ENCODE peak calls at places on chromosomes 4 and X, in nine cellular contexts. One of them, this sample, is unnamed.
A peak's percentile ranks its signal among the peaks of the same experiment; 100 is the strongest.

GRCh38 chr4:82851902-82852750 is 38.8 kb downstream of the SEC31A start:
- DNase-seq in Caco-2: peak; percentile 47
- DNase-seq in choroid plexus epithelial cell: peak; percentile 75
- DNase-seq in psoas muscle: no peak
- DNase-seq in suprapubic skin: no peak
- DNase-seq in stomach: no peak
- DNase-seq in fibroblast of lung: peak; percentile 63
- DNase-seq in bronchial epithelial cell: peak; percentile 50
- DNase-seq in PC-9: no peak
- DNase-seq in this sample: peak; percentile 53

GRCh38 chr4:10460313-10461047 is 3.3 kb upstream of the ZNF518B start:
- DNase-seq in Caco-2: no peak
- DNase-seq in choroid plexus epithelial cell: no peak
- DNase-seq in psoas muscle: no peak
- DNase-seq in suprapubic skin: no peak
- DNase-seq in stomach: no peak
- DNase-seq in fibroblast of lung: no peak
- DNase-seq in bronchial epithelial cell: no peak
- DNase-seq in PC-9: no peak
- DNase-seq in this sample: no peak

GRCh38 chrX:24149346-24150050 is at the start of gene ZFX:
- DNase-seq in Caco-2: peak; percentile 65
- DNase-seq in choroid plexus epithelial cell: peak; percentile 64
- DNase-seq in psoas muscle: peak; percentile 81
- DNase-seq in suprapubic skin: no peak
- DNase-seq in stomach: peak; percentile 77
- DNase-seq in fibroblast of lung: peak; percentile 61
- DNase-seq in bronchial epithelial cell: no peak
- DNase-seq in PC-9: peak; percentile 63
- DNase-seq in this sample: peak; percentile 43

GRCh38 chr4:180960758-180961401 is 1282.3 kb upstream of the TENM3 start:
- DNase-seq in Caco-2: no peak
- DNase-seq in choroid plexus epithelial cell: no peak
- DNase-seq in psoas muscle: no peak
- DNase-seq in suprapubic skin: no peak
- DNase-seq in stomach: no peak
- DNase-seq in fibroblast of lung: peak; percentile 16
- DNase-seq in bronchial epithelial cell: no peak
- DNase-seq in PC-9: no peak
- DNase-seq in this sample: no peak

GRCh38 chr4:54165438-54165837 is 63.7 kb upstream of the PDGFRA start:
- DNase-seq in Caco-2: peak; percentile 7
- DNase-seq in choroid plexus epithelial cell: peak; percentile 92
- DNase-seq in psoas muscle: no peak
- DNase-seq in suprapubic skin: no peak
- DNase-seq in stomach: no peak
- DNase-seq in fibroblast of lung: peak; percentile 86
- DNase-seq in bronchial epithelial cell: peak; percentile 81
- DNase-seq in PC-9: peak; percentile 11
- DNase-seq in this sample: peak; percentile 87

GRCh38 chr4:107736924-107737448 is 17.0 kb upstream of the PAPSS1 start:
- DNase-seq in Caco-2: peak; percentile 70
- DNase-seq in choroid plexus epithelial cell: peak; percentile 72
- DNase-seq in psoas muscle: no peak
- DNase-seq in suprapubic skin: no peak
- DNase-seq in stomach: no peak
- DNase-seq in fibroblast of lung: peak; percentile 60
- DNase-seq in bronchial epithelial cell: peak; percentile 30
- DNase-seq in PC-9: no peak
- DNase-seq in this sample: peak; percentile 42

GRCh38 chrX:87525771-87526229 is 8.2 kb downstream of the KLHL4 start:
- DNase-seq in Caco-2: no peak
- DNase-seq in choroid plexus epithelial cell: peak; percentile 84
- DNase-seq in psoas muscle: no peak
- DNase-seq in suprapubic skin: no peak
- DNase-seq in stomach: no peak
- DNase-seq in fibroblast of lung: peak; percentile 78
- DNase-seq in bronchial epithelial cell: peak; percentile 72
- DNase-seq in PC-9: peak; percentile 12
- DNase-seq in this sample: peak; percentile 0

GRCh38 chrX:96619588-96619987 is 65.1 kb upstream of the DIAPH2 start:
- DNase-seq in Caco-2: no peak
- DNase-seq in choroid plexus epithelial cell: peak; percentile 38
- DNase-seq in psoas muscle: no peak
- DNase-seq in suprapubic skin: no peak
- DNase-seq in stomach: no peak
- DNase-seq in fibroblast of lung: peak; percentile 11
- DNase-seq in bronchial epithelial cell: peak; percentile 5
- DNase-seq in PC-9: no peak
- DNase-seq in this sample: peak; percentile 28

GRCh38 chr4:119656986-119657635 is 28.5 kb upstream of the PDE5A start:
- DNase-seq in Caco-2: no peak
- DNase-seq in choroid plexus epithelial cell: peak; percentile 69
- DNase-seq in psoas muscle: no peak
- DNase-seq in suprapubic skin: no peak
- DNase-seq in stomach: no peak
- DNase-seq in fibroblast of lung: no peak
- DNase-seq in bronchial epithelial cell: peak; percentile 79
- DNase-seq in PC-9: no peak
- DNase-seq in this sample: peak; percentile 60

GRCh38 chr4:24118031-24118430 is 228.2 kb upstream of the PPARGC1A start:
- DNase-seq in Caco-2: no peak
- DNase-seq in choroid plexus epithelial cell: no peak
- DNase-seq in psoas muscle: no peak
- DNase-seq in suprapubic skin: no peak
- DNase-seq in stomach: no peak
- DNase-seq in fibroblast of lung: peak; percentile 73
- DNase-seq in bronchial epithelial cell: no peak
- DNase-seq in PC-9: no peak
- DNase-seq in this sample: no peak

GRCh38 chr4:3498901-3499510 is 33.2 kb downstream of the LRPAP1 start:
- DNase-seq in Caco-2: no peak
- DNase-seq in choroid plexus epithelial cell: no peak
- DNase-seq in psoas muscle: no peak
- DNase-seq in suprapubic skin: no peak
- DNase-seq in stomach: no peak
- DNase-seq in fibroblast of lung: no peak
- DNase-seq in bronchial epithelial cell: no peak
- DNase-seq in PC-9: no peak
- DNase-seq in this sample: no peak

GRCh38 chr4:39044947-39045734 is 12.9 kb upstream of the TMEM156 start:
- DNase-seq in Caco-2: peak; percentile 58
- DNase-seq in choroid plexus epithelial cell: peak; percentile 44
- DNase-seq in psoas muscle: peak; percentile 46
- DNase-seq in suprapubic skin: no peak
- DNase-seq in stomach: peak; percentile 32
- DNase-seq in fibroblast of lung: no peak
- DNase-seq in bronchial epithelial cell: no peak
- DNase-seq in PC-9: no peak
- DNase-seq in this sample: peak; percentile 56

GRCh38 chr4:139711461-139711860 is 45.8 kb downstream of the MGST2 start:
- DNase-seq in Caco-2: no peak
- DNase-seq in choroid plexus epithelial cell: no peak
- DNase-seq in psoas muscle: no peak
- DNase-seq in suprapubic skin: no peak
- DNase-seq in stomach: no peak
- DNase-seq in fibroblast of lung: no peak
- DNase-seq in bronchial epithelial cell: peak; percentile 80
- DNase-seq in PC-9: no peak
- DNase-seq in this sample: no peak

GRCh38 chrX:49230500-49231232 is 2.5 kb downstream of the CACNA1F start:
- DNase-seq in Caco-2: peak; percentile 71
- DNase-seq in choroid plexus epithelial cell: no peak
- DNase-seq in psoas muscle: peak; percentile 64
- DNase-seq in suprapubic skin: peak; percentile 81
- DNase-seq in stomach: peak; percentile 79
- DNase-seq in fibroblast of lung: no peak
- DNase-seq in bronchial epithelial cell: peak; percentile 49
- DNase-seq in PC-9: peak; percentile 50
- DNase-seq in this sample: peak; percentile 18

GRCh38 chr4:147820975-147821374 is 89.1 kb downstream of the ARHGAP10 start:
- DNase-seq in Caco-2: no peak
- DNase-seq in choroid plexus epithelial cell: no peak
- DNase-seq in psoas muscle: no peak
- DNase-seq in suprapubic skin: no peak
- DNase-seq in stomach: no peak
- DNase-seq in fibroblast of lung: no peak
- DNase-seq in bronchial epithelial cell: peak; percentile 92
- DNase-seq in PC-9: no peak
- DNase-seq in this sample: no peak

GRCh38 chrX:123736333-123736921 is 3.6 kb upstream of the THOC2 start:
- DNase-seq in Caco-2: no peak
- DNase-seq in choroid plexus epithelial cell: peak; percentile 48
- DNase-seq in psoas muscle: no peak
- DNase-seq in suprapubic skin: no peak
- DNase-seq in stomach: no peak
- DNase-seq in fibroblast of lung: peak; percentile 26
- DNase-seq in bronchial epithelial cell: peak; percentile 4
- DNase-seq in PC-9: no peak
- DNase-seq in this sample: peak; percentile 88

GRCh38 chr4:168449740-168450442 is 30.4 kb downstream of the DDX60L start:
- DNase-seq in Caco-2: no peak
- DNase-seq in choroid plexus epithelial cell: peak; percentile 89
- DNase-seq in psoas muscle: peak; percentile 15
- DNase-seq in suprapubic skin: no peak
- DNase-seq in stomach: no peak
- DNase-seq in fibroblast of lung: peak; percentile 83
- DNase-seq in bronchial epithelial cell: no peak
- DNase-seq in PC-9: no peak
- DNase-seq in this sample: peak; percentile 76

GRCh38 chrX:108736509-108737479 is at the start of gene IRS4:
- DNase-seq in Caco-2: no peak
- DNase-seq in choroid plexus epithelial cell: peak; percentile 4
- DNase-seq in psoas muscle: no peak
- DNase-seq in suprapubic skin: no peak
- DNase-seq in stomach: no peak
- DNase-seq in fibroblast of lung: no peak
- DNase-seq in bronchial epithelial cell: peak; percentile 3
- DNase-seq in PC-9: peak; percentile 38
- DNase-seq in this sample: peak; percentile 33

GRCh38 chr4:16194199-16194598 is 32.1 kb downstream of the TAPT1 start:
- DNase-seq in Caco-2: no peak
- DNase-seq in choroid plexus epithelial cell: peak; percentile 70
- DNase-seq in psoas muscle: no peak
- DNase-seq in suprapubic skin: no peak
- DNase-seq in stomach: no peak
- DNase-seq in fibroblast of lung: no peak
- DNase-seq in bronchial epithelial cell: no peak
- DNase-seq in PC-9: no peak
- DNase-seq in this sample: no peak

GRCh38 chr4:43763029-43763610 is 685.5 kb downstream of the KCTD8 start:
- DNase-seq in Caco-2: no peak
- DNase-seq in choroid plexus epithelial cell: no peak
- DNase-seq in psoas muscle: no peak
- DNase-seq in suprapubic skin: no peak
- DNase-seq in stomach: no peak
- DNase-seq in fibroblast of lung: no peak
- DNase-seq in bronchial epithelial cell: peak; percentile 11
- DNase-seq in PC-9: no peak
- DNase-seq in this sample: no peak

GRCh38 chrX:19991350-19991718 is 473 bp upstream of the BCLAF3 start:
- DNase-seq in Caco-2: no peak
- DNase-seq in choroid plexus epithelial cell: no peak
- DNase-seq in psoas muscle: no peak
- DNase-seq in suprapubic skin: no peak
- DNase-seq in stomach: no peak
- DNase-seq in fibroblast of lung: no peak
- DNase-seq in bronchial epithelial cell: no peak
- DNase-seq in PC-9: no peak
- DNase-seq in this sample: peak; percentile 0
- H3K4me3 ChIP-seq in Caco-2: no peak overlapping the region
- H3K4me3 ChIP-seq in choroid plexus epithelial cell: peak overlapping the region; percentile 48
- H3K4me3 ChIP-seq in psoas muscle: peak overlapping the region; percentile 87
- H3K4me3 ChIP-seq in suprapubic skin: peak overlapping the region; percentile 74
- H3K4me3 ChIP-seq in stomach: peak overlapping the region; percentile 93
- H3K4me3 ChIP-seq in fibroblast of lung: peak overlapping the region; percentile 49
- H3K4me3 ChIP-seq in bronchial epithelial cell: peak overlapping the region; percentile 64
- H3K4me3 ChIP-seq in PC-9: peak overlapping the region; percentile 44
- H3K4me3 ChIP-seq in this sample: peak overlapping the region; percentile 52

GRCh38 chr4:79173186-79173585 is 152.7 kb downstream of the NAA11 start:
- DNase-seq in Caco-2: no peak
- DNase-seq in choroid plexus epithelial cell: no peak
- DNase-seq in psoas muscle: no peak
- DNase-seq in suprapubic skin: no peak
- DNase-seq in stomach: no peak
- DNase-seq in fibroblast of lung: no peak
- DNase-seq in bronchial epithelial cell: no peak
- DNase-seq in PC-9: no peak
- DNase-seq in this sample: no peak
- TF ChIP-seq CTCF in Caco-2: no peak
- TF ChIP-seq CTCF in choroid plexus epithelial cell: no peak
- TF ChIP-seq CTCF in psoas muscle: no peak
- TF ChIP-seq CTCF in suprapubic skin: no peak
- TF ChIP-seq CTCF in stomach: no peak
- TF ChIP-seq CTCF in fibroblast of lung: no peak
- TF ChIP-seq CTCF in bronchial epithelial cell: no peak
- TF ChIP-seq CTCF in PC-9: no peak
- TF ChIP-seq CTCF in this sample: no peak

DNA sequence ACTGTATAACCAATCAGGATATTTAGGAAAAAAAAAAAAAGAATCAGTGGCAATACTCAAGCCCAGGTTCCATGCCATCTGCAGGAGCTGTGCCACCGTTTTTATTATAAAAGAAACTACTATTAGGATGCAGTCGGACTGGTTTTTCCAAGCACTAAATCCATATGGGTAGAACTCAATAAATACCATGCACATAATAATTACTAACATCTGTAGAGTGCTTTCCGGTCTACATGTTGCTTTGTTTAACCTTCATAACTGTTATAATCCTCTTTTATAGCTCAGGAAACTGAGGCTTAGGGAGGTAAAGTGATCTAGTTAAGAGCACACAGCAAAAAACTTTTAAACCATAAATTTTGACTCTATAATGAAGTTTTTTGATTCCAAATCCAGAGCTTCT is 24.0 kb downstream of the ARSJ start:
- DNase-seq in Caco-2: no peak
- DNase-seq in choroid plexus epithelial cell: no peak
- DNase-seq in psoas muscle: no peak
- DNase-seq in suprapubic skin: no peak
- DNase-seq in stomach: no peak
- DNase-seq in fibroblast of lung: no peak
- DNase-seq in bronchial epithelial cell: no peak
- DNase-seq in PC-9: no peak
- DNase-seq in this sample: no peak
- H3K4me3 ChIP-seq in Caco-2: no peak overlapping the region
- H3K4me3 ChIP-seq in choroid plexus epithelial cell: no peak overlapping the region
- H3K4me3 ChIP-seq in psoas muscle: no peak overlapping the region
- H3K4me3 ChIP-seq in suprapubic skin: no peak overlapping the region
- H3K4me3 ChIP-seq in stomach: no peak overlapping the region
- H3K4me3 ChIP-seq in fibroblast of lung: no peak overlapping the region
- H3K4me3 ChIP-seq in bronchial epithelial cell: no peak overlapping the region
- H3K4me3 ChIP-seq in PC-9: no peak overlapping the region
- H3K4me3 ChIP-seq in this sample: no peak overlapping the region

DNA sequence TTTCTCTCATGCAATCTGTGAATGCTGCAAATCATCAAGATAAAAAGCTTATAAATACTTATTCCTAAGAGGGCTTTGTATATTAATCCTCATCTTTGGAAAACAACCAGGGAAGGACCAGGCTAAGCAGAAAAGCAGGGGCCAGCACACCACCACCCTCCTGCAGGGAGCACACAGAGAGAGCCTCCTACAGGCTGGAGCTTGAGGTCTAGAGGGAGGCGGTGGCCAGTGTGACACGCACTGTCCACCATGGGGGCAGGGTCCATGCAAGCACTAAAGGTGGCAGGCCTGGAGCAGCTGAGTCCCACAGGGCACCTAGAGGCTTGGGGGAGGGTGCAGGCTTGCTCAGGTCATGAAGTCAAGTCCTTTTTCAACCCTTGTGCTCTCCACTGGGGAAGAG is 236.9 kb downstream of the TACR3 start:
- DNase-seq in Caco-2: no peak
- DNase-seq in choroid plexus epithelial cell: no peak
- DNase-seq in psoas muscle: no peak
- DNase-seq in suprapubic skin: no peak
- DNase-seq in stomach: no peak
- DNase-seq in fibroblast of lung: no peak
- DNase-seq in bronchial epithelial cell: no peak
- DNase-seq in PC-9: no peak
- DNase-seq in this sample: no peak
- TF ChIP-seq CTCF in Caco-2: no peak
- TF ChIP-seq CTCF in choroid plexus epithelial cell: no peak
- TF ChIP-seq CTCF in psoas muscle: no peak
- TF ChIP-seq CTCF in suprapubic skin: no peak
- TF ChIP-seq CTCF in stomach: no peak
- TF ChIP-seq CTCF in fibroblast of lung: no peak
- TF ChIP-seq CTCF in bronchial epithelial cell: no peak
- TF ChIP-seq CTCF in PC-9: no peak
- TF ChIP-seq CTCF in this sample: no peak

This sample was measured in foreskin fibroblast.